ENCODE peak calls at places on chromosomes 6 and 20, in six cellular contexts. Z is upper lobe of left lung, F is HepG2, O is A549, U is GM12878, T is K562. H is an unnamed sample. For H3K4me1, the result is how much of the 10 kb centered on the place peaks cover.

GRCh38 chr6:153816306-153816845 is 222.7 kb upstream of the OPRM1 start:
- ATAC-seq in U (no peak), T (no peak), F (no peak), Z (no peak), O (no peak), H (no peak)

GRCh38 chr20:31843288-31843687 is 2.1 kb downstream of the FOXS1 start:
- ATAC-seq in U (no peak), F (no peak), O (no peak), Z (no peak), T (no peak), H (no peak)

GRCh38 chr20:54227241-54227640 is 19.4 kb downstream of the PFDN4 start:
- ATAC-seq in T (no peak), F (no peak), U (peak), Z (no peak), O (no peak), H (no peak)

GRCh38 chr6:138719011-138719635 is 54.4 kb upstream of the CCDC28A start:
- ATAC-seq in F (no peak), U (peak), T (no peak), O (no peak), Z (peak), H (peak)

GRCh38 chr6:69072796-69073195 is 437.7 kb downstream of the ADGRB3 start:
- ATAC-seq in F (no peak), Z (no peak), U (no peak), O (no peak), T (peak), H (no peak)

GRCh38 chr6:77451466-77451865 is 11.8 kb downstream of the HTR1B start:
- ATAC-seq in F (no peak), O (no peak), T (no peak), U (no peak), Z (no peak), H (no peak)

GRCh38 chr6:167551634-167552630 is 227.0 kb downstream of the TTLL2 start:
- ATAC-seq in Z (peak), T (peak), U (no peak), O (no peak), F (peak), H (no peak)

GRCh38 chr6:52233975-52234823 is 10.1 kb downstream of the IL17F start:
- ATAC-seq in T (peak), U (peak), F (peak), Z (no peak), O (peak), H (peak)

GRCh38 chr20:7744411-7744810 is 195.8 kb downstream of the HAO1 start:
- ATAC-seq in F (no peak), O (no peak), U (no peak), Z (no peak), T (no peak), H (no peak)

GRCh38 chr6:36920049-36920448 is 34.3 kb downstream of the C6orf89 start:
- ATAC-seq in U (no peak), O (no peak), Z (no peak), T (no peak), F (no peak), H (no peak)

GRCh38 chr6:41306187-41306854 is 19.8 kb upstream of the TREM1 start:
- ATAC-seq in T (peak), U (peak), F (peak), Z (no peak), O (peak), H (no peak)

GRCh38 chr20:43910564-43910963 is 4.1 kb upstream of the TOX2 start:
- ATAC-seq in F (no peak), Z (no peak), O (no peak), U (no peak), T (no peak), H (no peak)

GRCh38 chr20:63873477-63873971 is 8.5 kb downstream of the TPD52L2 start:
- ATAC-seq in F (no peak), T (no peak), O (peak), Z (peak), U (no peak), H (peak)

GRCh38 chr20:4134861-4135379 is 119.6 kb upstream of the RNF24 start:
- ATAC-seq in O (peak), T (no peak), F (peak), Z (no peak), U (no peak), H (no peak)

GRCh38 chr20:6886065-6886729 is 118.7 kb downstream of the BMP2 start:
- ATAC-seq in Z (no peak), T (no peak), F (no peak), U (peak), O (no peak), H (no peak)

GRCh38 chr6:164035912-164036485 is 621.5 kb downstream of the QKI start:
- ATAC-seq in T (no peak), F (no peak), U (no peak), O (no peak), Z (no peak), H (no peak)

GRCh38 chr20:57315964-57316480 is 13.6 kb upstream of the SPO11 start:
- ATAC-seq in O (no peak), U (no peak), Z (no peak), T (no peak), F (no peak), H (no peak)

GRCh38 chr20:25044660-25045342 is 13.1 kb downstream of the ACSS1 start:
- ATAC-seq in F (peak), O (no peak), Z (no peak), T (no peak), U (no peak), H (no peak)

GRCh38 chr6:136640132-136640915 is 90.1 kb upstream of the MAP7 start:
- ATAC-seq in T (no peak), Z (no peak), F (no peak), O (no peak), U (no peak), H (peak)

GRCh38 chr6:12431023-12431422 is 140.9 kb downstream of the EDN1 start:
- ATAC-seq in Z (no peak), F (no peak), U (no peak), O (no peak), T (no peak), H (no peak)

GRCh38 chr20:3371757-3372156 is 35.7 kb downstream of the DNAAF9 start:
- ATAC-seq in T (no peak), F (no peak), O (no peak), U (no peak), Z (peak), H (no peak)

GRCh38 chr6:107490568-107491058 is 696 bp downstream of the SOBP start:
- ATAC-seq in U (peak), F (no peak), Z (peak), O (peak), T (no peak), H (no peak)

GRCh38 chr6:156794546-156794945 is 17.4 kb downstream of the ARID1B start:
- ATAC-seq in T (no peak), Z (no peak), O (no peak), F (no peak), U (peak), H (no peak)
- H3K4me1 ChIP-seq in T (under half), Z (half or more), O (under half), F (under half), U (under half), H (under half)

DNA sequence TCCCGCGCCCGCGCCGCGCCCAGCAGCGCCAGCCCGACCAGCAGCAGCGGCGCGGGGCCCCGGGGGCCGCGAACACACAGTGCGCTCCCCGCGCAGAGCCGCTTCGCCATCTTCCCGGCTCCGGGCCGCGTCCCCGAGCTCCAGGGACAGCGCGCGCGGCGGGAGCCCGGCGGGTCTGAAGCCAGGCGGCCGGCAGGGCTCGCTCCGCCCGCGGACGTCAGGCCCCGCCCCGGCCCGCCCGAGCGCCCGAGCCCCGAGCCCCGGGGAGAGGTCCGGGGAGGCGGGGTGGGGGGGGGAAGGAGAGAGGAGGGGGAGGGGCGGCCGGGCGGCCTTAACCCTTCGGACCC is at the start of gene LAMA5:
- ATAC-seq in U (peak), T (peak), O (no peak), F (peak), Z (peak), H (peak)
- TF ChIP-seq EP300 in U (no peak), T (no peak), O (no peak), F (no peak), Z (no peak), H (no peak)

GRCh38 chr6:72182337-72183246 is 296.2 kb downstream of the RIMS1 start:
- ATAC-seq in T (peak), U (peak), Z (peak), O (peak), F (no peak), H (peak)
- TF ChIP-seq POLR2A in T (no peak), U (no peak), Z (no peak), O (no peak), F (no peak), H (no peak)

DNA sequence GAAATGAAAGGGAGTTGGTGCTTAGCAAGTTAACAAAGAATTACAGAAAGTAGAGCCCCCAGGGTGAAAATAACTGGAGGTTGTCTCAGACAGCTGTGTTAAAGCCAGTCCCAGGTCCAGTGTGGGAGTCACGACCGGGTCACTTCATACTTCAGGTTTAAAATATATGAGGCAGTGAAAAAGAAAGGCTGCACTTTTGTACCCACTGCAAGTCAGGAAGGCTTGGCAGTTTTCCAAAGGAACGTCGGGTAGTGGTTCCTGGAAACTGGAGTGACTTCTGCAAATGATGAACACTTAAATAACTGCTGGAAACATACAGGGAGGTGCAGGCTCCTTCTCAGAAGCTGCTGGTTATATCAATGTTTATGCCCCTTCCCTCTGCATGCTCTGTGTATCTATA is 91.6 kb upstream of the THBS2 start:
- ATAC-seq in O (no peak), T (peak), F (no peak), U (no peak), Z (no peak), H (no peak)
- H3K4me1 ChIP-seq in O (under half), T (under half), F (under half), U (under half), Z (under half), H (under half)

DNA sequence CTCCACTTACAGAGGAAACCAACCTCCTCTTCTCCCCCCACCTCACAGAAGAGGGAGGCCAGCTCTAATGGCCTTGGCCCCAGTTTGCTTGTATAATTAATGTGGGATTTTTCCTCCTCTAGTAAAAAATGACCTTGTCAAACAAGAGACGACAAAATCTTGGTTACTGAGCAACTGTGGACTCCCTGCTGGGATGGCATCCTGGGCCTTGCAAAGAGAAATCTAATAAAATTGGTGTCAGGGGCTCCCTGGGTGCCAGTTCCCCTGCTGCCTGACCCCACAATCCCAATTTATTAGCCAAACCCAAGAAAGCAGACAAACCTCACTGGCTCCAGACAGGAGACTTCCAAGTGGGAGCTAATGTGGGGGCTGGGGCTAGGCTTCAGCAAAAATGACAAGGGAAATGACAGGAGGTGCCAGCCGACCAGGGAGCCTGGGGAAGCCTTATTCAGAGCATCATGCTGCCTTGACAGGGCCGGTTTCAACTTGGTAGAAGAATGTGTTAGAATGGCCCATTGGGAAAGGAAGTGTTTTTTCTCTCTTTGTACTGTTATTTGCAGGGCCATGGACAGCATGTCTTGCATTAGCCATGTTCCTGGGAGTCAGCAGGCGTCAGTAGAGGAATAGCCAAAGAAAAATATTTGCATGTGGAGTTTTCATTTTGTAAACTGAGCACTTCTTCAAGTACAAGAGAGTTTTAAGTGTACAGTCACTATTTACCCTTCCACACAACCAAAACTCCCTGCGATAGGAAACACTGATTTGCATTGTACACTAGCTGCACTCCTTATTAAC is 816.9 kb downstream of the DHX35 start:
- ATAC-seq in Z (no peak), O (no peak), U (peak), T (no peak), F (no peak), H (no peak)
- TF ChIP-seq EP300 in Z (no peak), O (no peak), U (no peak), T (no peak), F (no peak), H (no peak)

GRCh38 chr20:38664284-38664683 is 60.0 kb upstream of the SLC32A1 start:
- ATAC-seq in T (no peak), O (no peak), Z (no peak), U (no peak), F (no peak), H (no peak)
- TF ChIP-seq POLR2A in T (no peak), O (no peak), Z (no peak), U (no peak), F (no peak), H (no peak)

GRCh38 chr6:255418-256090 is 36.7 kb upstream of the DUSP22 start:
- ATAC-seq in U (no peak), T (no peak), O (no peak), Z (peak), F (no peak), H (no peak)

GRCh38 chr6:257031-257725 is 35.1 kb upstream of the DUSP22 start:
- ATAC-seq in T (no peak), Z (peak), U (no peak), F (no peak), O (no peak), H (peak)

GRCh38 chr6:256169-256568 is 36.1 kb upstream of the DUSP22 start:
- ATAC-seq in O (no peak), U (no peak), F (peak), Z (no peak), T (peak), H (no peak)

GRCh38 chr6:257774-258173 is 34.5 kb upstream of the DUSP22 start:
- ATAC-seq in U (peak), T (no peak), F (peak), Z (no peak), O (no peak), H (no peak)

DNA sequence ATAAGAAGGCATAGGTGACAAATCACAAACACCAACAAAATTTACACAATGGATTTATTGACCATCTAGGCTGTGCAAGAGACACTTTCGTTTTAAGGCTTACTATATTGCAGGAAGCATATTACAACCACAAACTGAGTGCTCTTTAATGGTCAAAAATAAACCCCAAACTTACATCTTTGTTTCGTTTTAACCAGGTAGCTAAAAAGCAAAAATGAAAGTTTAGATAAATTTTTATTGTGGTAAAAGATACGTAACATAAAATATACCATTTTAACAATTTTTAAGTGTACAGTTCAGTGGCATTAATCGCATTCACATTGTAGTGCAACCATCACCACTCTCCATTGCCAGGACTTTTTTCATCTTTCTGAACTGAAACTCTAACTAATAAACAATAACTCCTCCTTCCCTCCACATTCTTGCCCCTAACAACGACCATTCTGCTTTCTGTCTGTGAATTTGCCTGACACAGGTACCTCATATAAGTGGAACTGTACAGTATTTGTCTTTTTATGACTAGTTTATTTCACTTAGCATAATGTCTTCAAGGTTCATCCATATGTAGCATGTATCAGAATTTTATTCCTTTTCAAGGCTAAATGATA is 32.3 kb upstream of the DUSP22 start:
- ATAC-seq in F (no peak), O (no peak), T (no peak), Z (no peak), U (peak), H (no peak)
- H3K4me1 ChIP-seq in F (under half), O (under half), T (under half), Z (under half), U (under half), H (under half)

GRCh38 chr6:11096109-11096508 is 2.5 kb downstream of the SMIM13 start:
- ATAC-seq in T (peak), F (no peak), Z (no peak), U (peak), O (peak), H (no peak)

GRCh38 chr6:11094411-11094851 is 797 bp downstream of the SMIM13 start:
- ATAC-seq in F (peak), U (peak), O (no peak), T (peak), Z (peak), H (no peak)

GRCh38 chr6:11092654-11093053 is 980 bp upstream of the SMIM13 start:
- ATAC-seq in Z (no peak), U (no peak), F (no peak), T (no peak), O (no peak), H (no peak)

GRCh38 chr6:11093065-11093590 is 506 bp upstream of the SMIM13 start:
- ATAC-seq in O (peak), Z (peak), F (peak), U (peak), T (peak), H (peak)

GRCh38 chr6:11093591-11094410 is at the start of gene SMIM13:
- ATAC-seq in T (peak), U (peak), O (peak), Z (peak), F (peak), H (peak)
- TF ChIP-seq EP300 in T (no peak), U (peak), O (no peak), Z (no peak), F (no peak), H (no peak)

GRCh38 chr20:38418509-38419204 is 16.5 kb downstream of the SNHG17 start:
- ATAC-seq in Z (peak), O (peak), U (peak), F (peak), T (peak), H (peak)
- TF ChIP-seq POLR2A in Z (no peak), O (no peak), U (peak), F (no peak), T (peak), H (no peak)

GRCh38 chr6:43621836-43622180 is 7.3 kb downstream of the GTPBP2 start:
- ATAC-seq in F (no peak), Z (no peak), O (no peak), U (no peak), T (no peak), H (no peak)

GRCh38 chr6:43621078-43621835 is 7.8 kb downstream of the GTPBP2 start:
- ATAC-seq in U (no peak), F (no peak), O (no peak), T (no peak), Z (no peak), H (no peak)

GRCh38 chr6:43623880-43624785 is 4.9 kb downstream of the GTPBP2 start:
- ATAC-seq in O (no peak), T (no peak), F (no peak), U (no peak), Z (no peak), H (no peak)

GRCh38 chr6:43624786-43625288 is 4.2 kb downstream of the GTPBP2 start:
- ATAC-seq in F (no peak), T (no peak), U (no peak), Z (no peak), O (no peak), H (no peak)

DNA sequence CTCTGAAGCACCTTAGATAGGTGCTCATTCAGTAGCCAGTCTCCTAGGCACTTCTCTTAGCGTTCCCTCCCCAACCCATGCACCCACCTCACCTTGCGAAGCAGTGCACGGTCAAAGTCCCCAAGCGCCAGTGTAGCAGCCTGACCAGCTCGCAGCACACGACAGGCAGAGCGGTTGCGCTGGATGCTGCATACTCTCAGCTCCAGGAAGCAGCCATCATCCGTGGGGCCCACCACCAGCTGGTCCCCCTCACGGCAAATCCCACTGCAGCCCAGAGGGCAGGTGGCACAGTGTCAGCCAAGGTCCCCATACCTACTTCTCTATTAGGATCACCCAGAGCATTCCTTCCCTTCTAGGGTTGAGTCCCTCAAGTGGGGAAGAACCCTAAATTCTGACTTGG is 6.5 kb downstream of the GTPBP2 start:
- ATAC-seq in T (no peak), U (no peak), F (no peak), O (no peak), Z (no peak), H (no peak)
- H3K4me1 ChIP-seq in T (under half), U (under half), F (under half), O (under half), Z (under half), H (under half)